ENCODE peak calls at places on chromosomes 7 and 10, in nine cellular contexts. O, W, G, B, Z, U, P, T and K are unnamed samples.

GRCh38 chr10:62810131-62810530 is 5.6 kb downstream of the ADO start:
- DNase-seq in O (no peak), W (no peak), G (no peak), B (no peak), Z (no peak), U (no peak), P (no peak), T (no peak), K (no peak)

GRCh38 chr10:3658766-3659165 is 126.2 kb downstream of the KLF6 start:
- DNase-seq in O (no peak), W (no peak), G (no peak), B (no peak), Z (no peak), U (no peak), P (no peak), T (no peak), K (no peak)

GRCh38 chr7:27994639-27995038 is 186.0 kb downstream of the JAZF1 start:
- DNase-seq in O (no peak), W (no peak), G (peak; percentile 36), B (no peak), Z (no peak), U (peak; percentile 74), P (no peak), T (peak; percentile 34), K (no peak)

GRCh38 chr10:86798636-86799035 is 42.2 kb downstream of the BMPR1A start:
- DNase-seq in O (no peak), W (no peak), G (no peak), B (no peak), Z (peak; percentile 87), U (peak; percentile 46), P (no peak), T (no peak), K (no peak)

GRCh38 chr10:131909014-131909808 is 8.4 kb downstream of the PPP2R2D start:
- DNase-seq in O (no peak), W (no peak), G (no peak), B (no peak), Z (no peak), U (no peak), P (no peak), T (no peak), K (no peak)

GRCh38 chr10:7915923-7916322 is 97.6 kb downstream of the TAF3 start:
- DNase-seq in O (no peak), W (no peak), G (peak; percentile 74), B (no peak), Z (no peak), U (peak; percentile 36), P (no peak), T (no peak), K (no peak)

GRCh38 chr7:129665013-129665401 is 53.5 kb downstream of the NRF1 start:
- DNase-seq in O (no peak), W (no peak), G (peak; percentile 96), B (peak; percentile 1), Z (no peak), U (peak; percentile 95), P (no peak), T (peak; percentile 37), K (no peak)

GRCh38 chr10:129888784-129889616 is 75.1 kb downstream of the EBF3 start:
- DNase-seq in O (peak; percentile 71), W (peak; percentile 71), G (no peak), B (peak; percentile 70), Z (no peak), U (peak; percentile 66), P (peak; percentile 84), T (peak; percentile 89), K (no peak)

GRCh38 chr7:116540743-116541142 is 15.9 kb downstream of the CAV1 start:
- DNase-seq in O (no peak), W (no peak), G (no peak), B (no peak), Z (no peak), U (no peak), P (no peak), T (no peak), K (no peak)

GRCh38 chr7:36079446-36080025 is 73.5 kb upstream of the EEPD1 start:
- DNase-seq in O (no peak), W (no peak), G (peak; percentile 64), B (no peak), Z (no peak), U (peak; percentile 21), P (no peak), T (no peak), K (peak; percentile 52)

GRCh38 chr7:46257766-46258448 is 336.8 kb upstream of the IGFBP3 start:
- DNase-seq in O (no peak), W (no peak), G (peak; percentile 90), B (no peak), Z (no peak), U (peak; percentile 96), P (no peak), T (no peak), K (no peak)

GRCh38 chr10:101694056-101694673 is 805 bp downstream of the FBXW4 start:
- DNase-seq in O (no peak), W (peak; percentile 58), G (peak; percentile 45), B (peak; percentile 65), Z (peak; percentile 69), U (peak; percentile 77), P (peak; percentile 78), T (peak; percentile 84), K (no peak)

GRCh38 chr10:25556457-25556856 is 377.6 kb upstream of the MYO3A start:
- DNase-seq in O (no peak), W (no peak), G (peak; percentile 98), B (no peak), Z (no peak), U (peak; percentile 1), P (no peak), T (no peak), K (no peak)

GRCh38 chr7:79452032-79452494 is 1.4 kb downstream of the MAGI2 start:
- DNase-seq in O (peak; percentile 25), W (peak; percentile 83), G (peak; percentile 52), B (peak; percentile 91), Z (no peak), U (peak; percentile 95), P (peak; percentile 90), T (peak; percentile 91), K (peak; percentile 64)

GRCh38 chr7:47931005-47931787 is 17.1 kb downstream of the PKD1L1 start:
- DNase-seq in O (no peak), W (no peak), G (peak; percentile 40), B (no peak), Z (no peak), U (peak; percentile 55), P (no peak), T (no peak), K (no peak)
- H3K27ac ChIP-seq in O (no peak overlapping the region), W (no peak overlapping the region), G (no peak overlapping the region), B (no peak overlapping the region), Z (no peak overlapping the region), U (peak overlapping the region; percentile 54), P (no peak overlapping the region), T (no peak overlapping the region), K (no peak overlapping the region)

GRCh38 chr10:70914316-70914864 is 26.0 kb upstream of the PCBD1 start:
- DNase-seq in O (no peak), W (no peak), G (no peak), B (no peak), Z (no peak), U (no peak), P (peak; percentile 22), T (no peak), K (no peak)

GRCh38 chr10:70915806-70916205 is 27.4 kb upstream of the PCBD1 start:
- DNase-seq in O (no peak), W (peak; percentile 1), G (no peak), B (no peak), Z (no peak), U (no peak), P (peak; percentile 46), T (no peak), K (no peak)

GRCh38 chr10:70913546-70914240 is 25.3 kb upstream of the PCBD1 start:
- DNase-seq in O (no peak), W (peak; percentile 6), G (no peak), B (no peak), Z (no peak), U (no peak), P (peak; percentile 45), T (peak; percentile 27), K (no peak)

GRCh38 chr10:70916241-70916640 is 27.9 kb upstream of the PCBD1 start:
- DNase-seq in O (no peak), W (no peak), G (no peak), B (no peak), Z (no peak), U (no peak), P (peak; percentile 33), T (no peak), K (no peak)

DNA sequence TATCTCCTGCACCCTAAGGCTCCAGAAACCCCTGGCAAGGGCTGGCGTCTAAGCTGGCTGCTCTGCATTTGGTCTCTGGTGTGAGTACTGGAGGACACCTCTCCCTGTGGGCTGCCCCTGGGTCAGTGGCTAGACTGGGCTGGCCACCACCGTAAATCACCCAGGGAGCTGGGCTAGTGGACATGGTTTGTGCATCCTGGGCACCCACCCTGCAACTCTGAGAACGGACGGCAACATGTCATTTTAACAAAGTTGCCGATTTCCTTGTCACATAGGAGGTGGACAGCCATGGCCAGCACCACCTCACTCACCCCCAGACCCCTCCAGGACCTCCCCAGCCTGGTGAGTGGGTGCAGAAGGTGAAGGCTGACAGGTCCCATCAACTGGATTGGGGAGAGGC is 26.8 kb upstream of the PCBD1 start:
- DNase-seq in O (no peak), W (peak; percentile 2), G (no peak), B (no peak), Z (no peak), U (no peak), P (peak; percentile 26), T (no peak), K (no peak)
- H3K4me1 ChIP-seq in O (no peaks in the 10 kb centered on the region), W (no peaks in the 10 kb centered on the region), G (no peaks in the 10 kb centered on the region), B (no peaks in the 10 kb centered on the region), Z (no peaks in the 10 kb centered on the region), U (no peaks in the 10 kb centered on the region), P (no peaks in the 10 kb centered on the region), T (no peaks in the 10 kb centered on the region), K (no peaks in the 10 kb centered on the region)

GRCh38 chr10:103273026-103273425 is 3.9 kb upstream of the INA start:
- DNase-seq in O (no peak), W (no peak), G (peak; percentile 97), B (no peak), Z (no peak), U (peak; percentile 99), P (no peak), T (no peak), K (peak; percentile 14)
- H3K27ac ChIP-seq in O (no peak overlapping the region), W (no peak overlapping the region), G (peak overlapping the region; percentile 15), B (no peak overlapping the region), Z (no peak overlapping the region), U (no peak overlapping the region), P (no peak overlapping the region), T (peak overlapping the region; percentile 61), K (peak overlapping the region; percentile 38)

DNA sequence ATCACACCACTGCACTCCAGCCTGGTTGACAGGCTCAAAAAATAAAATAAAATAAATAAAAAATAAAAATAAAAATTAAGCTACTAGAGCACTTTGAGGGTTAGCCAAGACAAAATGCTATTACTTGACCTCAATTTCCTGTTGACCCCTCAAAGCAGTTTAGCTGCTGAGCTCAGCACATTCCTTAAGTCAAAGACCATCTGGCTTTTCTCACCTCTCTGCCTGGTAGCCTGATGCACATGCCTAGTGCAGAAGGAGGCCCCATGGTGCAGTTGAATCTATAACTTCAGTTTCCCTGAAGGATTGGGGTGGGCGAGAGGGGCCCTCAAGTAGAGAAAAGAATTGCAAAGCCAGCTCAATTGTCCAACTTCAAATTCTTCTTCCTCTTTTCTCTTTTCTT is 211.1 kb upstream of the GALNT17 start:
- DNase-seq in O (no peak), W (no peak), G (no peak), B (peak; percentile 33), Z (peak; percentile 42), U (no peak), P (no peak), T (no peak), K (no peak)
- H3K4me1 ChIP-seq in O (peaks cover 2% of the 10 kb centered on the region), W (no peaks in the 10 kb centered on the region), G (no peaks in the 10 kb centered on the region), B (no peaks in the 10 kb centered on the region), Z (peaks cover 4% of the 10 kb centered on the region), U (no peaks in the 10 kb centered on the region), P (no peaks in the 10 kb centered on the region), T (no peaks in the 10 kb centered on the region), K (no peaks in the 10 kb centered on the region)

GRCh38 chr7:84113906-84114875 is 80.4 kb downstream of the SEMA3A start:
- DNase-seq in O (no peak), W (no peak), G (no peak), B (no peak), Z (no peak), U (no peak), P (no peak), T (no peak), K (no peak)
- H3K27ac ChIP-seq in O (no peak overlapping the region), W (peak overlapping the region; percentile 47), G (peak overlapping the region; percentile 20), B (no peak overlapping the region), Z (no peak overlapping the region), U (no peak overlapping the region), P (peak overlapping the region; percentile 45), T (no peak overlapping the region), K (peak overlapping the region; percentile 43)